ENCODE peak calls at places on chromosomes 7 and 10, in four cellular contexts. U is IMR-90, S is H9, O is H1. R is an unnamed sample.

GRCh38 chr10:4013651-4014085 is 228.7 kb upstream of the KLF6 start:
- DNase-seq in U (no peak), S (no peak), O (no peak), R (no peak)

GRCh38 chr7:29614229-29614628 is 50.6 kb downstream of the PRR15 start:
- DNase-seq in U (no peak), S (no peak), O (no peak), R (no peak)

GRCh38 chr7:37365405-37365804 is 83.3 kb downstream of the ELMO1 start:
- DNase-seq in U (no peak), S (no peak), O (no peak), R (no peak)

GRCh38 chr7:98536803-98537202 is 80.3 kb upstream of the NPTX2 start:
- DNase-seq in U (no peak), S (no peak), O (no peak), R (no peak)

GRCh38 chr7:131753620-131754222 is 197.3 kb upstream of the PODXL start:
- DNase-seq in U (no peak), S (peak; percentile 70), O (peak; percentile 21), R (peak; percentile 70)

GRCh38 chr7:101173752-101174244 is 6.3 kb downstream of the NAT16 start:
- DNase-seq in U (no peak), S (peak; percentile 90), O (no peak), R (peak; percentile 85)

GRCh38 chr7:157625973-157626790 is 289.4 kb downstream of the DNAJB6 start:
- DNase-seq in U (no peak), S (no peak), O (no peak), R (no peak)

GRCh38 chr7:132430863-132431822 is 145.1 kb downstream of the PLXNA4 start:
- DNase-seq in U (peak; percentile 72), S (no peak), O (no peak), R (no peak)

GRCh38 chr7:115094163-115094562 is 172.3 kb downstream of the MDFIC start:
- DNase-seq in U (no peak), S (no peak), O (no peak), R (no peak)

GRCh38 chr10:9781681-9782080 is 1236.0 kb upstream of the CELF2 start:
- DNase-seq in U (peak; percentile 65), S (no peak), O (no peak), R (peak; percentile 12)

GRCh38 chr7:120783721-120784120 is 74.2 kb downstream of the TSPAN12 start:
- DNase-seq in U (no peak), S (no peak), O (no peak), R (peak; percentile 61)

GRCh38 chr10:127887497-127888415 is 5.0 kb downstream of the CLRN3 start:
- DNase-seq in U (no peak), S (no peak), O (no peak), R (no peak)

GRCh38 chr7:81299711-81300110 is 380.9 kb upstream of the SEMA3C start:
- DNase-seq in U (peak; percentile 10), S (no peak), O (no peak), R (no peak)

GRCh38 chr10:124665980-124666379 is 78.2 kb downstream of the FAM53B start:
- DNase-seq in U (no peak), S (no peak), O (no peak), R (peak; percentile 65)

GRCh38 chr7:137942459-137943115 is 59.3 kb downstream of the CREB3L2 start:
- DNase-seq in U (peak; percentile 48), S (no peak), O (no peak), R (no peak)

GRCh38 chr10:68163735-68164134 is 54.4 kb downstream of the MYPN start:
- DNase-seq in U (no peak), S (no peak), O (no peak), R (no peak)

GRCh38 chr10:85641479-85641967 is 725.1 kb downstream of the GRID1 start:
- DNase-seq in U (no peak), S (no peak), O (no peak), R (peak; percentile 7)

GRCh38 chr7:22717760-22718159 is 9.2 kb upstream of the IL6 start:
- DNase-seq in U (no peak), S (no peak), O (no peak), R (no peak)

GRCh38 chr7:29891766-29892165 is 85.5 kb downstream of the WIPF3 start:
- DNase-seq in U (no peak), S (no peak), O (no peak), R (no peak)

GRCh38 chr10:101901340-101901739 is 57.7 kb upstream of the KCNIP2 start:
- DNase-seq in U (no peak), S (no peak), O (no peak), R (no peak)

GRCh38 chr7:19069842-19070241 is 47.6 kb downstream of the TWIST1 start:
- DNase-seq in U (peak; percentile 24), S (no peak), O (no peak), R (peak; percentile 66)

GRCh38 chr7:159105845-159106614 is 38.6 kb downstream of the VIPR2 start:
- DNase-seq in U (no peak), S (peak; percentile 66), O (no peak), R (peak; percentile 89)

GRCh38 chr10:70669732-70670317 is 2.5 kb upstream of the ADAMTS14 start:
- DNase-seq in U (no peak), S (no peak), O (no peak), R (no peak)

GRCh38 chr10:127867805-127868204 is 24.9 kb downstream of the CLRN3 start:
- DNase-seq in U (no peak), S (no peak), O (no peak), R (no peak)

GRCh38 chr10:113997428-113997827 is 46.2 kb upstream of the ADRB1 start:
- DNase-seq in U (no peak), S (no peak), O (no peak), R (no peak)

GRCh38 chr7:123271231-123271630 is 71.5 kb upstream of the SLC13A1 start:
- DNase-seq in U (no peak), S (no peak), O (no peak), R (peak; percentile 95)

GRCh38 chr10:97025613-97026242 is 160.0 kb downstream of the SLIT1 start:
- DNase-seq in U (peak; percentile 40), S (peak; percentile 73), O (no peak), R (peak; percentile 74)

GRCh38 chr7:31791881-31792280 is 104.9 kb downstream of the PPP1R17 start:
- DNase-seq in U (peak; percentile 72), S (no peak), O (no peak), R (no peak)

GRCh38 chr7:124575181-124575580 is 190.4 kb downstream of the GPR37 start:
- DNase-seq in U (peak; percentile 50), S (no peak), O (no peak), R (no peak)

DNA sequence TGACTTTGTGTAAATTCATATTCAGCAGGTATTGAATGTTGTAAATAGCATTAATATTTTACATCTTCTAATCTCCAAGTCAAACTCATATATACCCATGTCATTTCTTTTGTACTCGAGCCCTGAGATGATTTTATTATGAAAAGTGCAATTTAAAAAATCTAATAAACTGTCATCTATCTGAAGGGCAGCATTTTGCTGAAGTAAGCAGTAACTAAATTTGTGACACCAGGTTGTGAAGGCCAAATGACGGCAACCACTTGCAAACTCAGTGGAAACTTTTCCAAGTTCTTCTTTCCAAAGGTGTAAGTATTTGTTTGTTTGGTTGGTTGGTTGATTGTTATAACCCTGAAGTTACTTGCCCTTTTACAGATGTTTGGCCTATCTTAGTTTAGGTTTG is 188.3 kb downstream of the GPR37 start:
- DNase-seq in U (no peak), S (no peak), O (no peak), R (no peak)
- H3K56ac ChIP-seq in U (no peak overlapping the region), S (no peak overlapping the region), O (no peak overlapping the region), R (no peak overlapping the region)

DNA sequence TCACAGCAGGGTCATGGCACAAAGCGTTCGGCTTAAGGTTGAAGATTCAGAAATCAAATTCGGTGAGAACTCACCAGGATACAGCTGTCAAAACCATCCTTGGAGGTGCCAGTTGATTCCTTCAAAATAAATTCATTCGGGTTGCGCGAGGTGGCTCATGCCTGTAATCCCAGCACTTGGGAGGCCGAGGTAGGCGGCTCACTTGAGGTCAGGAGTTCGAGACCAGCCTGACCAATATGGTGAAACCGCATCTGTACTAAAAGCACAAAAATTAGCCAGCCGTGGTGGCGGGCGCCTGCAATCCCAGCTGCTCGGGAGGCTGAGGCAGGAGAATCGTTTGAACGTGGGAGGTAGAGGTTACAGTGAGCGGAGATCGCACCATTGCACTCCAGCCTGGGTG is 173.9 kb upstream of the PFKP start:
- DNase-seq in U (no peak), S (no peak), O (no peak), R (no peak)
- H3K4me1 ChIP-seq in U (no peaks in the 10 kb centered on the region), S (no peaks in the 10 kb centered on the region), O (no peaks in the 10 kb centered on the region), R (no peaks in the 10 kb centered on the region)

GRCh38 chr10:29658984-29659769 is 24.4 kb upstream of the SVIL start:
- DNase-seq in U (peak; percentile 100), S (no peak), O (no peak), R (peak; percentile 85)
- H3K4me2 ChIP-seq in U (peak overlapping the region; percentile 25), S (no peak overlapping the region), O (no peak overlapping the region), R (no peak overlapping the region)

GRCh38 chr7:146956323-146956722 is 839.7 kb downstream of the CNTNAP2 start:
- DNase-seq in U (no peak), S (no peak), O (no peak), R (no peak)

GRCh38 chr7:146956853-146957252 is 840.3 kb downstream of the CNTNAP2 start:
- DNase-seq in U (no peak), S (no peak), O (no peak), R (no peak)

GRCh38 chr7:146960747-146961416 is 844.3 kb downstream of the CNTNAP2 start:
- DNase-seq in U (no peak), S (peak; percentile 59), O (no peak), R (peak; percentile 67)

GRCh38 chr7:146966274-146966673 is 849.7 kb downstream of the CNTNAP2 start:
- DNase-seq in U (no peak), S (no peak), O (no peak), R (no peak)

GRCh38 chr7:146961617-146962016 is 845.0 kb downstream of the CNTNAP2 start:
- DNase-seq in U (no peak), S (no peak), O (no peak), R (peak; percentile 74)
- H3K56ac ChIP-seq in U (no peak overlapping the region), S (no peak overlapping the region), O (no peak overlapping the region), R (no peak overlapping the region)